ENCODE peak calls at places on chromosome 4, in four cellular contexts. Z is HepG2, S is WTC11, B is K562. K is an unnamed sample.
A peak's percentile ranks its signal among the peaks of the same experiment; 100 is the strongest.

GRCh38 chr4:6504900-6505496 is 32.6 kb upstream of the PPP2R2C start:
- DNase-seq in B (no peak), S (no peak), Z (no peak), K (no peak)

GRCh38 chr4:20251796-20252655 is at the start of gene SLIT2:
- DNase-seq in S (peak; percentile 85), Z (peak; percentile 47), B (peak; percentile 60), K (peak; percentile 96)

GRCh38 chr4:186058980-186059316 is 10.0 kb upstream of the TLR3 start:
- DNase-seq in S (no peak), B (no peak), Z (no peak), K (no peak)

GRCh38 chr4:153489856-153490558 is 23.8 kb downstream of the TMEM131L start:
- DNase-seq in B (no peak), S (no peak), Z (no peak), K (no peak)

GRCh38 chr4:27790911-27791310 is 930.3 kb downstream of the STIM2 start:
- DNase-seq in Z (no peak), B (no peak), S (no peak), K (no peak)

GRCh38 chr4:4734425-4734824 is 125.0 kb upstream of the MSX1 start:
- DNase-seq in B (no peak), Z (no peak), S (no peak), K (no peak)

GRCh38 chr4:177369372-177369771 is 59.7 kb downstream of the NEIL3 start:
- DNase-seq in Z (no peak), B (no peak), S (no peak), K (no peak)

GRCh38 chr4:88730811-88731210 is 33.2 kb upstream of the NAP1L5 start:
- DNase-seq in S (no peak), Z (no peak), B (no peak), K (no peak)

GRCh38 chr4:22850055-22850454 is 157.3 kb downstream of the GBA3 start:
- DNase-seq in Z (no peak), B (no peak), S (no peak), K (no peak)

GRCh38 chr4:123093247-123093646 is 170.8 kb upstream of the NUDT6 start:
- DNase-seq in Z (peak; percentile 2), S (no peak), B (no peak), K (no peak)

GRCh38 chr4:87188063-87188462 is 32.4 kb downstream of the KLHL8 start:
- DNase-seq in S (no peak), B (no peak), Z (no peak), K (no peak)

GRCh38 chr4:71602271-71602890 is 181.5 kb downstream of the GC start:
- DNase-seq in S (no peak), B (no peak), Z (no peak), K (no peak)

GRCh38 chr4:8391972-8392371 is 48.6 kb downstream of the ACOX3 start:
- DNase-seq in B (no peak), S (no peak), Z (no peak), K (no peak)

GRCh38 chr4:55752810-55753209 is 66.8 kb upstream of the EXOC1L start:
- DNase-seq in S (no peak), B (no peak), Z (no peak), K (no peak)

GRCh38 chr4:40232610-40233009 is 35.8 kb downstream of the RHOH start:
- DNase-seq in Z (no peak), S (no peak), B (no peak), K (no peak)

GRCh38 chr4:54784188-54784671 is 126.5 kb downstream of the KIT start:
- DNase-seq in B (peak; percentile 25), S (no peak), Z (no peak), K (no peak)

GRCh38 chr4:121339307-121339706 is 41.5 kb downstream of the QRFPR start:
- DNase-seq in B (no peak), S (no peak), Z (no peak), K (no peak)

GRCh38 chr4:111499291-111499690 is 646.0 kb upstream of the FAM241A start:
- DNase-seq in B (no peak), S (no peak), Z (no peak), K (no peak)

GRCh38 chr4:113248320-113248719 is 198.9 kb downstream of the ANK2 start:
- DNase-seq in S (peak; percentile 78), Z (peak; percentile 10), B (no peak), K (no peak)

GRCh38 chr4:24070117-24070516 is 180.3 kb upstream of the PPARGC1A start:
- DNase-seq in B (no peak), Z (peak; percentile 1), S (no peak), K (no peak)

GRCh38 chr4:30968926-30969325 is 248.8 kb downstream of the PCDH7 start:
- DNase-seq in Z (no peak), B (no peak), S (no peak), K (no peak)

DNA sequence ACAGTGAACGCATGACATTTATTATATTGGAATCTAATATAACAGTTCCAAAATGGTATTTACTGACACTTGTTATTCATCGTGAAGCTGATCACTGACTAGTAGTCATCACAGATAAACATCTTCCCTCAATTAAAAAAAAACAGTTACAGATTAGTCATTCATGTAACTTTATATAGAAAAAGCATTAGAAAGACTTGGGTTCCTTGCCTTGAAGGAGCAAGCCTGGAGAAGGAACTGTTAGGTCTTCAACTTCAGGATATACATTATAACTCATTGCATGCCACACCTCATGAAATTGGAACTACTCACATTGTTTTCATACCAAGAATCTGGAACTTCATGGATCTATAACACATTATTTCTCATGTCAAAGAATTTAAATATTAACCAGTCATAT is 317.7 kb downstream of the CCSER1 start:
- DNase-seq in Z (no peak), S (no peak), B (no peak), K (no peak)
- TF ChIP-seq FOXJ3 in Z (no peak), S (no peak), B (no peak), K (no peak)

GRCh38 chr4:77089880-77090279 is 14.1 kb upstream of the CCNI start:
- DNase-seq in B (no peak), S (no peak), Z (no peak), K (no peak)

GRCh38 chr4:77092832-77093800 is 17.3 kb upstream of the CCNI start:
- DNase-seq in S (no peak), Z (no peak), B (no peak), K (no peak)

GRCh38 chr4:77100234-77100633 is 24.4 kb upstream of the CCNI start:
- DNase-seq in S (no peak), Z (no peak), B (no peak), K (no peak)

DNA sequence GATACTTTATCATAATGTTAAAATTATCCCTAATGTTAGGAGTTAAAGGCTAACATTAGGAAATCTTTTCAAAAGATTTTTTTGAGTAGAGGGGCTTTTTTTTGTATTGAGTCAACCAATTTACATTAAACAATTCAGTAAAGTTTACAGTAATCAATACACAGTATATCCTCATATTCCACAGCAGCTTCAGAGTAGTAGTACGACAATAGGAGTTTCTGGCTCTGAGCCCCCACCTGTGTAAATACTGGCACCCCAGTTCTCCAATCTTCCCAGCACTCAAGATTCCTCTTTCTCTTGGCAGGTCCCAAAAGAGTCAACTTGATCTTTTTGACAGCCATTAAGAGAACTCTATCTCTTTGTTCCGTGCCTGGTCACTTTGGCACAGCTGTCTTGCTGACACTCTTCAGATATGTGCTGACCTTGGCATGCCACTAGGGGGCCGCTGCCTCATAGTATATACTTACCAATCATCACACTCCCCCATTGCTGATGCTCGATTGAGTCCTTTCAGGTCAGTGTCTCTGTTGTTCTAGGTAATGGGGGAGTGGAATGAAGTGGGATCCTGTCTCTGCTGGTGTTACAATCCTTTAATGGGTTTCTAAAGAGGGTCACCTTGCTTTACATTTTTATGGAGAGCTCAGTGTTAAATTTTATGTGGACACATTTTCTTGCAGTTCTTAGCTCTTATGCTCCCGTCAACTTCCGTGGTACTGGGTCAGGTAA is 19.5 kb upstream of the CCNI start:
- DNase-seq in Z (peak; percentile 49), B (peak; percentile 57), S (peak; percentile 77), K (peak; percentile 71)
- TF ChIP-seq FOXJ3 in Z (no peak), B (no peak), S (no peak), K (no peak)

DNA sequence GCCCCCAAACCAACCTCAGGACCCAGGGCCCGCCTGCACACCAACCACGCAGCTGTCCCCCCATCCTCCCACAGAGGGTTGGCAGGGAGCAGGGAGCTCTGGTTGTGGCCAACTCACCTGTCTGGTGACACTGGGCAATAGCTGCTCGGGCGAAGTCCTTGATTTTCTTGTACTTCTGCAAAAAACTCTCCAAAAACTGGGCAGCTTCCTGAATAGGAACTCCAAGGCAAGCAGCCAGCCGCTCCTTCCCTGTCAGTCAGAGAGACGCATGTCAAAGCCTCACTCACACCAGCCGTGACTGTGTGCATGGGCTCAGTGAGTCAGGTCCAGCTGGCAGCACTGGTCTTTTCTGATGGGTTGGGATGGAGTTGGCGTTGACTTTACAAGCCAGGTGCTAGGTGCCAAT is 26.4 kb downstream of the NAT8L start:
- DNase-seq in S (no peak), B (no peak), Z (no peak), K (no peak)
- TF ChIP-seq FOXJ3 in S (no peak), B (no peak), Z (no peak), K (no peak)

GRCh38 chr4:90025248-90025647 is 101.9 kb upstream of the CCSER1 start:
- DNase-seq in B (no peak), S (no peak), Z (no peak), K (no peak)
- TF ChIP-seq FOXJ3 in B (no peak), S (no peak), Z (no peak), K (no peak)

GRCh38 chr4:16616981-16617380 is 281.5 kb downstream of the LDB2 start:
- DNase-seq in Z (no peak), S (no peak), B (no peak), K (no peak)

GRCh38 chr4:16617416-16617815 is 281.0 kb downstream of the LDB2 start:
- DNase-seq in Z (no peak), B (no peak), S (no peak), K (no peak)
- TF ChIP-seq FOXJ3 in Z (no peak), B (no peak), S (no peak), K (no peak)